ENCODE peak calls at places on chromosomes 11 and 22, in ten cellular contexts. One of them, this sample, is unnamed.
A peak's percentile ranks its signal among the peaks of the same experiment; 100 is the strongest.

GRCh38 chr11:14969922-14970323 is 2.2 kb downstream of the CALCA start:
- DNase-seq in NCI-H510A: peak; percentile 28
- DNase-seq in left lung: peak; percentile 72
- DNase-seq in transverse colon: peak; percentile 29
- DNase-seq in posterior cingulate gyrus: no peak
- DNase-seq in HS-5: no peak
- DNase-seq in Calu3: peak; percentile 77
- DNase-seq in KG1: no peak
- DNase-seq in kidney: no peak
- DNase-seq in activated CD4-positive, alpha-beta T cell treated with anti-CD3 and anti-CD28 coated beads, Interleukin-2, amount 10 ng/mL, durations not matched to agents 7 days and 5 days: peak; percentile 54
- DNase-seq in this sample: no peak

GRCh38 chr11:128482512-128483191 is 104.7 kb downstream of the ETS1 start:
- DNase-seq in left lung: no peak
- DNase-seq in HS-5: no peak
- DNase-seq in posterior cingulate gyrus: no peak
- DNase-seq in KG1: no peak
- DNase-seq in NCI-H510A: no peak
- DNase-seq in Calu3: no peak
- DNase-seq in activated CD4-positive, alpha-beta T cell treated with anti-CD3 and anti-CD28 coated beads, Interleukin-2, amount 10 ng/mL, durations not matched to agents 7 days and 5 days: peak; percentile 62
- DNase-seq in transverse colon: no peak
- DNase-seq in kidney: peak; percentile 61
- DNase-seq in this sample: no peak

GRCh38 chr11:64790205-64791095 is 12.1 kb upstream of the SF1 start:
- DNase-seq in kidney: peak; percentile 69
- DNase-seq in Calu3: no peak
- DNase-seq in HS-5: no peak
- DNase-seq in posterior cingulate gyrus: no peak
- DNase-seq in activated CD4-positive, alpha-beta T cell treated with anti-CD3 and anti-CD28 coated beads, Interleukin-2, amount 10 ng/mL, durations not matched to agents 7 days and 5 days: no peak
- DNase-seq in left lung: peak; percentile 58
- DNase-seq in NCI-H510A: no peak
- DNase-seq in KG1: no peak
- DNase-seq in transverse colon: no peak
- DNase-seq in this sample: no peak

GRCh38 chr11:56783448-56784041 is 35.0 kb upstream of the OR9G4 start:
- DNase-seq in NCI-H510A: no peak
- DNase-seq in KG1: peak; percentile 54
- DNase-seq in posterior cingulate gyrus: no peak
- DNase-seq in Calu3: peak; percentile 17
- DNase-seq in left lung: no peak
- DNase-seq in HS-5: peak; percentile 22
- DNase-seq in transverse colon: no peak
- DNase-seq in kidney: no peak
- DNase-seq in activated CD4-positive, alpha-beta T cell treated with anti-CD3 and anti-CD28 coated beads, Interleukin-2, amount 10 ng/mL, durations not matched to agents 7 days and 5 days: peak; percentile 12
- DNase-seq in this sample: peak; percentile 70

GRCh38 chr11:2535673-2536439 is 91.0 kb downstream of the KCNQ1 start:
- DNase-seq in posterior cingulate gyrus: no peak
- DNase-seq in NCI-H510A: no peak
- DNase-seq in left lung: peak; percentile 79
- DNase-seq in activated CD4-positive, alpha-beta T cell treated with anti-CD3 and anti-CD28 coated beads, Interleukin-2, amount 10 ng/mL, durations not matched to agents 7 days and 5 days: no peak
- DNase-seq in HS-5: no peak
- DNase-seq in kidney: peak; percentile 65
- DNase-seq in KG1: no peak
- DNase-seq in transverse colon: peak; percentile 6
- DNase-seq in Calu3: no peak
- DNase-seq in this sample: no peak

GRCh38 chr11:61617515-61617914 is 36.6 kb upstream of the SYT7 start:
- DNase-seq in kidney: no peak
- DNase-seq in HS-5: no peak
- DNase-seq in NCI-H510A: no peak
- DNase-seq in left lung: no peak
- DNase-seq in posterior cingulate gyrus: no peak
- DNase-seq in transverse colon: no peak
- DNase-seq in KG1: no peak
- DNase-seq in activated CD4-positive, alpha-beta T cell treated with anti-CD3 and anti-CD28 coated beads, Interleukin-2, amount 10 ng/mL, durations not matched to agents 7 days and 5 days: no peak
- DNase-seq in Calu3: no peak
- DNase-seq in this sample: no peak

GRCh38 chr11:64281957-64282770 is 2.3 kb downstream of the BAD start:
- DNase-seq in activated CD4-positive, alpha-beta T cell treated with anti-CD3 and anti-CD28 coated beads, Interleukin-2, amount 10 ng/mL, durations not matched to agents 7 days and 5 days: no peak
- DNase-seq in KG1: no peak
- DNase-seq in NCI-H510A: no peak
- DNase-seq in transverse colon: no peak
- DNase-seq in Calu3: no peak
- DNase-seq in HS-5: no peak
- DNase-seq in left lung: no peak
- DNase-seq in kidney: no peak
- DNase-seq in posterior cingulate gyrus: no peak
- DNase-seq in this sample: no peak

GRCh38 chr22:39898997-39899396 is 1.9 kb upstream of the GRAP2 start:
- DNase-seq in Calu3: no peak
- DNase-seq in posterior cingulate gyrus: no peak
- DNase-seq in KG1: peak; percentile 10
- DNase-seq in transverse colon: no peak
- DNase-seq in activated CD4-positive, alpha-beta T cell treated with anti-CD3 and anti-CD28 coated beads, Interleukin-2, amount 10 ng/mL, durations not matched to agents 7 days and 5 days: no peak
- DNase-seq in kidney: no peak
- DNase-seq in left lung: no peak
- DNase-seq in NCI-H510A: no peak
- DNase-seq in HS-5: no peak
- DNase-seq in this sample: no peak